ENCODE peak calls at places on chromosomes 11 and 22, in nine cellular contexts. One of them, this sample, is unnamed.

GRCh38 chr11:31783264-31783663 is 27.9 kb downstream of the PAX6 start:
- DNase-seq in HFFc6: no peak
- DNase-seq in SK-MEL-5: no peak
- DNase-seq in upper lobe of right lung: no peak
- DNase-seq in endodermal cell: peak
- DNase-seq in iris pigment epithelial cell: no peak
- DNase-seq in osteoblast: no peak
- DNase-seq in DMS79: no peak
- DNase-seq in activated CD4-positive, CD25-positive, alpha-beta regulatory T cell: no peak
- DNase-seq in this sample: no peak

GRCh38 chr22:24683671-24684070 is 80.7 kb downstream of the GGT1 start:
- DNase-seq in SK-MEL-5: peak
- DNase-seq in osteoblast: peak
- DNase-seq in upper lobe of right lung: no peak
- DNase-seq in HFFc6: no peak
- DNase-seq in activated CD4-positive, CD25-positive, alpha-beta regulatory T cell: no peak
- DNase-seq in endodermal cell: no peak
- DNase-seq in DMS79: no peak
- DNase-seq in iris pigment epithelial cell: peak
- DNase-seq in this sample: no peak

GRCh38 chr11:102220728-102221467 is 96.4 kb upstream of the BIRC3 start:
- DNase-seq in endodermal cell: no peak
- DNase-seq in DMS79: no peak
- DNase-seq in iris pigment epithelial cell: peak
- DNase-seq in HFFc6: peak
- DNase-seq in activated CD4-positive, CD25-positive, alpha-beta regulatory T cell: no peak
- DNase-seq in upper lobe of right lung: no peak
- DNase-seq in SK-MEL-5: peak
- DNase-seq in osteoblast: peak
- DNase-seq in this sample: no peak

GRCh38 chr11:118109231-118109630 is 22.5 kb upstream of the SMIM35 start:
- DNase-seq in DMS79: no peak
- DNase-seq in upper lobe of right lung: peak
- DNase-seq in HFFc6: peak
- DNase-seq in osteoblast: no peak
- DNase-seq in endodermal cell: no peak
- DNase-seq in SK-MEL-5: no peak
- DNase-seq in iris pigment epithelial cell: peak
- DNase-seq in activated CD4-positive, CD25-positive, alpha-beta regulatory T cell: no peak
- DNase-seq in this sample: no peak

GRCh38 chr22:19942886-19943664 is 1.5 kb upstream of the TXNRD2 start:
- DNase-seq in endodermal cell: no peak
- DNase-seq in HFFc6: peak
- DNase-seq in SK-MEL-5: no peak
- DNase-seq in upper lobe of right lung: peak
- DNase-seq in activated CD4-positive, CD25-positive, alpha-beta regulatory T cell: no peak
- DNase-seq in osteoblast: peak
- DNase-seq in DMS79: no peak
- DNase-seq in iris pigment epithelial cell: peak
- DNase-seq in this sample: peak

GRCh38 chr22:49101225-49101624 is 726.4 kb downstream of the BRD1 start:
- DNase-seq in HFFc6: no peak
- DNase-seq in activated CD4-positive, CD25-positive, alpha-beta regulatory T cell: no peak
- DNase-seq in osteoblast: peak
- DNase-seq in SK-MEL-5: no peak
- DNase-seq in upper lobe of right lung: peak
- DNase-seq in DMS79: no peak
- DNase-seq in iris pigment epithelial cell: no peak
- DNase-seq in endodermal cell: no peak
- DNase-seq in this sample: no peak

GRCh38 chr11:117831661-117832415 is 7.3 kb upstream of the FXYD2 start:
- DNase-seq in HFFc6: no peak
- DNase-seq in osteoblast: peak
- DNase-seq in activated CD4-positive, CD25-positive, alpha-beta regulatory T cell: no peak
- DNase-seq in iris pigment epithelial cell: no peak
- DNase-seq in endodermal cell: peak
- DNase-seq in upper lobe of right lung: no peak
- DNase-seq in SK-MEL-5: no peak
- DNase-seq in DMS79: no peak
- DNase-seq in this sample: no peak

GRCh38 chr11:17354070-17354924 is 2.7 kb downstream of the NCR3LG1 start:
- DNase-seq in activated CD4-positive, CD25-positive, alpha-beta regulatory T cell: peak
- DNase-seq in upper lobe of right lung: no peak
- DNase-seq in iris pigment epithelial cell: peak
- DNase-seq in SK-MEL-5: peak
- DNase-seq in DMS79: peak
- DNase-seq in HFFc6: peak
- DNase-seq in osteoblast: peak
- DNase-seq in endodermal cell: peak
- DNase-seq in this sample: peak

GRCh38 chr11:14290422-14290821 is 68.6 kb downstream of the RRAS2 start:
- DNase-seq in DMS79: no peak
- DNase-seq in osteoblast: no peak
- DNase-seq in SK-MEL-5: no peak
- DNase-seq in upper lobe of right lung: no peak
- DNase-seq in endodermal cell: no peak
- DNase-seq in iris pigment epithelial cell: no peak
- DNase-seq in HFFc6: no peak
- DNase-seq in activated CD4-positive, CD25-positive, alpha-beta regulatory T cell: no peak
- DNase-seq in this sample: no peak